ENCODE peak calls at places on chromosomes 2 and 18, in four cellular contexts. E is brain microvascular endothelial cell, O is foreskin fibroblast, K is iris pigment epithelial cell. U is an unnamed sample.

GRCh38 chr2:188042412-188042811 is 249.3 kb upstream of the GULP1 start:
- DNase-seq in K (peak), O (peak), E (peak), U (peak)

GRCh38 chr18:63832470-63832869 is 55.0 kb upstream of the SERPINB2 start:
- DNase-seq in K (no peak), E (peak), O (peak), U (no peak)

GRCh38 chr2:60555066-60555793 is 1.8 kb upstream of the BCL11A start:
- DNase-seq in O (peak), E (no peak), K (peak), U (peak)

GRCh38 chr2:149129433-149129832 is 90.9 kb downstream of the LYPD6B start:
- DNase-seq in K (peak), O (no peak), E (no peak), U (no peak)

GRCh38 chr2:98859323-98859722 is 76.7 kb downstream of the CRACDL start:
- DNase-seq in K (no peak), O (no peak), E (no peak), U (no peak)

GRCh38 chr2:96326990-96327820 is 2.1 kb downstream of the ITPRIPL1 start:
- DNase-seq in O (no peak), K (no peak), E (no peak), U (no peak)

GRCh38 chr2:99112617-99113016 is 28.9 kb upstream of the C2orf15 start:
- DNase-seq in O (no peak), E (no peak), K (no peak), U (no peak)

GRCh38 chr2:26616864-26617135 is 24.4 kb downstream of the CIB4 start:
- DNase-seq in E (no peak), O (no peak), K (no peak), U (no peak)

GRCh38 chr2:9712263-9712662 is 81.5 kb upstream of the YWHAQ start:
- DNase-seq in K (no peak), E (no peak), O (no peak), U (no peak)

GRCh38 chr2:100940240-100940639 is 61.8 kb upstream of the RPL31 start:
- DNase-seq in K (peak), O (no peak), E (no peak), U (no peak)

GRCh38 chr2:74690571-74690970 is 36.5 kb downstream of the SEMA4F start:
- DNase-seq in E (peak), O (peak), K (peak), U (peak)

GRCh38 chr2:196336715-196337617 is 165.6 kb upstream of the STK17B start:
- DNase-seq in K (peak), E (no peak), O (peak), U (peak)

GRCh38 chr18:58687871-58688308 is 16.6 kb downstream of the MALT1 start:
- DNase-seq in E (no peak), O (no peak), K (no peak), U (no peak)

GRCh38 chr18:22446906-22447305 is 29.2 kb upstream of the CTAGE1 start:
- DNase-seq in E (no peak), O (no peak), K (no peak), U (no peak)

GRCh38 chr2:4539121-4539520 is 835.7 kb downstream of the DCDC2C start:
- DNase-seq in O (no peak), K (no peak), E (no peak), U (no peak)

GRCh38 chr18:23503967-23504352 is 649 bp downstream of the RMC1 start:
- DNase-seq in K (no peak), O (no peak), E (no peak), U (no peak)

GRCh38 chr2:65545818-65546217 is 113.4 kb upstream of the SPRED2 start:
- DNase-seq in E (no peak), K (no peak), O (peak), U (no peak)

U was measured in H4.